ENCODE peak calls at places on chromosomes 12 and 14, in nine cellular contexts. L is breast epithelium, V is GM12892, N is K562, O is A549, Q is tibial nerve, A is H54, D is body of pancreas, P is heart left ventricle. T is an unnamed sample.

GRCh38 chr12:30719060-30719459 is 23.4 kb upstream of the IPO8 start:
- DNase-seq in V (no peak), P (no peak), A (peak; percentile 52), N (no peak), D (no peak), Q (no peak), O (no peak), L (no peak), T (no peak)

GRCh38 chr12:14563051-14563450 is 4.6 kb downstream of the PLBD1 start:
- DNase-seq in O (no peak), D (peak; percentile 47), L (no peak), V (no peak), N (no peak), Q (no peak), A (no peak), P (no peak), T (peak; percentile 89)

GRCh38 chr12:18898469-18898868 is 160.6 kb downstream of the CAPZA3 start:
- DNase-seq in P (no peak), A (no peak), N (no peak), O (no peak), L (no peak), V (no peak), D (no peak), Q (no peak), T (no peak)

GRCh38 chr12:116201908-116202307 is 75.6 kb downstream of the MED13L start:
- DNase-seq in A (no peak), D (no peak), N (no peak), V (no peak), O (no peak), P (no peak), Q (no peak), L (no peak), T (no peak)

GRCh38 chr12:31651893-31652521 is 7.5 kb upstream of the ETFBKMT start:
- DNase-seq in Q (no peak), D (no peak), N (no peak), V (no peak), A (no peak), P (no peak), O (no peak), L (no peak), T (no peak)

GRCh38 chr14:42994001-42994736 is 1387.5 kb downstream of the LRFN5 start:
- DNase-seq in N (no peak), L (no peak), A (peak; percentile 30), P (no peak), V (no peak), O (peak; percentile 3), Q (no peak), D (no peak), T (no peak)

GRCh38 chr14:105889666-105890473 is 363.5 kb downstream of the TMEM121 start:
- DNase-seq in P (peak; percentile 3), O (no peak), A (no peak), V (no peak), L (peak; percentile 19), N (peak; percentile 2), D (no peak), Q (no peak), T (no peak)

GRCh38 chr14:67820428-67820881 is 876 bp downstream of the RAD51B start:
- DNase-seq in P (no peak), O (peak; percentile 27), L (no peak), A (no peak), V (no peak), D (peak; percentile 29), Q (no peak), N (peak; percentile 10), T (no peak)

GRCh38 chr12:18261906-18262305 is 588 bp downstream of the PIK3C2G start:
- DNase-seq in V (no peak), Q (no peak), D (no peak), P (no peak), L (no peak), N (no peak), A (no peak), O (no peak), T (no peak)

GRCh38 chr12:56687225-56688128 is 607 bp downstream of the PTGES3 start:
- DNase-seq in D (peak; percentile 74), Q (peak; percentile 41), L (peak; percentile 56), P (peak; percentile 36), N (peak; percentile 67), V (peak; percentile 23), O (peak; percentile 21), A (no peak), T (peak; percentile 92)

GRCh38 chr12:85874064-85874463 is at the start of gene NTS:
- DNase-seq in O (no peak), A (no peak), N (no peak), L (no peak), D (no peak), Q (no peak), V (no peak), P (no peak), T (no peak)

GRCh38 chr12:121766290-121767039 is 27.0 kb downstream of the RHOF start:
- DNase-seq in O (no peak), P (no peak), V (no peak), D (no peak), N (peak; percentile 73), A (no peak), L (no peak), Q (no peak), T (no peak)

GRCh38 chr12:103672401-103673119 is 85.5 kb downstream of the STAB2 start:
- DNase-seq in Q (no peak), N (no peak), D (no peak), A (no peak), L (no peak), O (no peak), V (no peak), P (no peak), T (no peak)

GRCh38 chr12:32477714-32478113 is 78.4 kb downstream of the FGD4 start:
- DNase-seq in A (no peak), Q (no peak), D (no peak), V (no peak), P (no peak), L (no peak), O (no peak), N (no peak), T (no peak)

GRCh38 chr12:47739959-47740358 is 14.7 kb upstream of the ENDOU start:
- DNase-seq in Q (no peak), L (no peak), A (no peak), O (no peak), D (no peak), N (peak; percentile 69), V (peak; percentile 70), P (peak; percentile 67), T (no peak)

GRCh38 chr12:94145231-94145979 is 3.0 kb upstream of the PLXNC1 start:
- DNase-seq in O (no peak), L (no peak), A (no peak), D (no peak), P (no peak), Q (no peak), N (peak; percentile 26), V (no peak), T (no peak)

GRCh38 chr12:65182012-65182739 is 12.8 kb downstream of the LEMD3 start:
- DNase-seq in P (no peak), O (no peak), Q (no peak), N (no peak), A (no peak), D (no peak), V (no peak), L (no peak), T (no peak)

GRCh38 chr12:12999959-13000615 is at the start of gene HEBP1:
- DNase-seq in P (peak; percentile 98), Q (peak; percentile 96), L (peak; percentile 98), O (peak; percentile 90), D (peak; percentile 93), A (peak; percentile 89), N (peak; percentile 96), V (peak; percentile 89), T (peak; percentile 98)

GRCh38 chr14:100680439-100681051 is 46.1 kb upstream of the DLK1 start:
- DNase-seq in Q (no peak), P (peak; percentile 35), L (no peak), A (no peak), N (peak; percentile 70), V (no peak), D (no peak), O (no peak), T (no peak)
- TF ChIP-seq POLR2A in Q (no peak), P (no peak), L (no peak), A (no peak), N (no peak), V (no peak), D (no peak), O (no peak), T (no peak)

GRCh38 chr14:71372411-71372838 is 465.2 kb downstream of the PCNX1 start:
- DNase-seq in N (no peak), D (no peak), V (no peak), P (no peak), Q (no peak), O (no peak), A (no peak), L (no peak), T (no peak)
- TF ChIP-seq POLR2A in N (no peak), D (no peak), V (no peak), P (no peak), Q (no peak), O (no peak), A (no peak), L (no peak), T (no peak)

DNA sequence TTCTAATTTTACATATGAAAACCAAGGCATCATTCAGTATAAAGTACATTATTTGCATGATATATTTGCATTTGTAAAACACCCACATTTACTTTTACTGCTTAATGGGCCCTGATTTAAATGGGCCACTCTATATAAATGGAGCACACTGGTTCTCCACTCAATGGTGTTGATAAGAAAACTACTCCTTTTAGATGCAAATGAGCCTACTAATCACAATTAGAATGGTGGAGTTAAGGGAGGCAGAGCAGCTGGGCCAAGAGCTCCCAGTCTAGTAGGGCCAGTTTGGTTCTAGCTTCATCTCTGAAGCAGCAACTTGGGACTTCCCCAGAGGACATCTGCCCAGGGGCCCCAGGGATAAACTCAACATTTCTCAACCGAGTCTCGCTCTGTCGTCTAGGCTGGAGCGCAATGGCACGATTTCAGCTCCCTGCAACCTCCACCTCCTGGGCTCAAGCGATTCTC is 120.7 kb downstream of the FOXN3 start:
- DNase-seq in L (no peak), Q (no peak), V (no peak), N (no peak), P (no peak), D (no peak), A (no peak), O (no peak), T (no peak)
- TF ChIP-seq POLR2A in L (no peak), Q (no peak), V (no peak), N (no peak), P (no peak), D (no peak), A (no peak), O (no peak), T (no peak)

DNA sequence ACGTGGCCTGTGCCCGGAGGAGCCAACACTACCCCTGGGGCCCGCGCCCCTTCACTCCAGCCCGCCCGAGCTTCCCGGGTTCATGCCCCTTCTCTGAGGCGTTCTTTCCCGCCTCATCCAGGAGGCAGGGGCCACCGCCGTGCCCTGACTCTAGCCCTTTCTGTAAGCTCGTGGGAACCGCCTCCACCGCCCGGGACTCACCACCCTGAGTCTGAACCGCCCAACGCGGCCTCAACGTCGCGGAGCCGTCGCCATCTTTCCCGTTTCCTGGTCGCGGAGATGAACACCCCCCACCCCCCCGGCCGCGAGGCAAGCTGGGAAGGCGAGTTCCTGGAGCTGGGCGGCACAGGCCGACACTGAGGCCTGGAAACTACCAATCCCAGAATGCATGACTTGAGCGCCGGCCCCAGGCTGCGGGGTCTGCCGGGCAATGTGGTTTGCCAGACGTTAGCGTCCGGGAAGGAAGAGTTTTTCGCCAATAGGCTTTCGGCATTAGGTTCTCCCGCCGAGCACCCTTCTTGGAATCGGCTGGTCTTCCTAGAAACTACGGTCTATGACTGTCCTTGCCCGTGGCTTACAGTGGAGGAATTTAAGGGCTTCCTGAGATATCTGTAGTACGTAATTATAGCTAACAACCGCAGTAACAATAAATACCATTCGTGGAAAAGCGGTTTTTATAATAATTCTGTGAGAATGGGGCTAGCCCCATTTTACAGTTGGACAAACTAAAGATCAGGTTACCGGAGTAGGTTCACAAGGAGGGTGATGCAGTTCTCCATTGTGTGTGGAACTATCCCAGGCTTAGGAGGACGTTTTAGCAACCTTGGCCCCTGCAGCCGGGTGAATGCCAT is at the start of gene DDX23:
- DNase-seq in N (peak; percentile 96), P (peak; percentile 95), D (peak; percentile 97), Q (peak; percentile 88), O (peak; percentile 98), A (peak; percentile 95), V (peak; percentile 97), L (peak; percentile 93), T (peak; percentile 99)
- TF ChIP-seq POLR2A in N (peak; percentile 87), P (no peak), D (peak; percentile 70), Q (no peak), O (peak; percentile 71), A (peak; percentile 84), V (peak; percentile 92), L (peak; percentile 70), T (peak; percentile 27)